ENCODE peak calls at places on chromosomes 3 and 15, in five cellular contexts. A is HepG2, T is left ventricle myocardium inferior, V is A549, M is stomach. O is an unnamed sample. For H3K4me1, the result is how much of the 10 kb centered on the place peaks cover.

GRCh38 chr3:138012526-138012925 is 2.6 kb downstream of the CLDN18 start:
- DNase-seq in A (no peak), T (no peak), V (no peak), M (no peak), O (no peak)

GRCh38 chr3:182135056-182135455 is 423.3 kb downstream of the SOX2 start:
- DNase-seq in A (no peak), T (no peak), V (no peak), M (no peak), O (no peak)

GRCh38 chr3:152299243-152299976 is 30.7 kb downstream of the MBNL1 start:
- DNase-seq in A (no peak), T (no peak), V (no peak), M (no peak), O (no peak)

GRCh38 chr3:69120879-69121464 is 1.4 kb downstream of the LMOD3 start:
- DNase-seq in A (peak), T (no peak), V (peak), M (peak), O (peak)

GRCh38 chr3:48952510-48953118 is 34.0 kb downstream of the ARIH2 start:
- DNase-seq in A (peak), T (no peak), V (peak), M (peak), O (peak)

GRCh38 chr3:135240426-135240825 is 445.4 kb downstream of the EPHB1 start:
- DNase-seq in A (no peak), T (no peak), V (no peak), M (no peak), O (no peak)

GRCh38 chr15:84601555-84601838 is 688 bp downstream of the ZSCAN2 start:
- DNase-seq in A (no peak), T (no peak), V (no peak), M (no peak), O (no peak)

GRCh38 chr15:89362203-89363101 is 27.8 kb upstream of the POLG start:
- DNase-seq in A (no peak), T (no peak), V (no peak), M (no peak), O (no peak)

GRCh38 chr3:20583648-20584047 is 397.6 kb upstream of the SGO1 start:
- DNase-seq in A (no peak), T (no peak), V (no peak), M (no peak), O (no peak)

GRCh38 chr3:156826896-156827882 is 1.0 kb downstream of the LEKR1 start:
- DNase-seq in A (no peak), T (no peak), V (no peak), M (no peak), O (no peak)

GRCh38 chr3:25460751-25461150 is 32.7 kb downstream of the RARB start:
- DNase-seq in A (no peak), T (no peak), V (no peak), M (no peak), O (no peak)

GRCh38 chr15:42191610-42192346 is 16.3 kb downstream of the VPS39 start:
- DNase-seq in A (no peak), T (no peak), V (no peak), M (no peak), O (no peak)

GRCh38 chr3:196938124-196938523 is 4.2 kb downstream of the NCBP2 start:
- DNase-seq in A (no peak), T (no peak), V (no peak), M (no peak), O (no peak)

GRCh38 chr3:115800489-115801080 is 177.3 kb downstream of the GAP43 start:
- DNase-seq in A (no peak), T (no peak), V (peak), M (no peak), O (no peak)

GRCh38 chr3:52530918-52531635 is 2.6 kb downstream of the NT5DC2 start:
- DNase-seq in A (no peak), T (peak), V (no peak), M (peak), O (no peak)

GRCh38 chr3:196843435-196844110 is 24.1 kb upstream of the SENP5 start:
- DNase-seq in A (no peak), T (no peak), V (no peak), M (no peak), O (peak)

GRCh38 chr3:10223676-10224639 is 24.3 kb upstream of the TATDN2 start:
- DNase-seq in A (peak), T (no peak), V (peak), M (peak), O (no peak)

GRCh38 chr3:171295502-171296373 is 164.5 kb downstream of the TNIK start:
- DNase-seq in A (no peak), T (no peak), V (no peak), M (no peak), O (no peak)

GRCh38 chr3:196868297-196868661 is 559 bp downstream of the SENP5 start:
- DNase-seq in A (peak), T (peak), V (no peak), M (no peak), O (no peak)

GRCh38 chr3:120021523-120021922 is 72.7 kb downstream of the GSK3B start:
- DNase-seq in A (no peak), T (no peak), V (no peak), M (no peak), O (no peak)

GRCh38 chr3:141345951-141346817 is 22.1 kb upstream of the ZBTB38 start:
- DNase-seq in A (no peak), T (no peak), V (no peak), M (no peak), O (no peak)

GRCh38 chr3:177746259-177747021 is 549.2 kb upstream of the TBL1XR1 start:
- DNase-seq in A (no peak), T (no peak), V (no peak), M (no peak), O (no peak)

DNA sequence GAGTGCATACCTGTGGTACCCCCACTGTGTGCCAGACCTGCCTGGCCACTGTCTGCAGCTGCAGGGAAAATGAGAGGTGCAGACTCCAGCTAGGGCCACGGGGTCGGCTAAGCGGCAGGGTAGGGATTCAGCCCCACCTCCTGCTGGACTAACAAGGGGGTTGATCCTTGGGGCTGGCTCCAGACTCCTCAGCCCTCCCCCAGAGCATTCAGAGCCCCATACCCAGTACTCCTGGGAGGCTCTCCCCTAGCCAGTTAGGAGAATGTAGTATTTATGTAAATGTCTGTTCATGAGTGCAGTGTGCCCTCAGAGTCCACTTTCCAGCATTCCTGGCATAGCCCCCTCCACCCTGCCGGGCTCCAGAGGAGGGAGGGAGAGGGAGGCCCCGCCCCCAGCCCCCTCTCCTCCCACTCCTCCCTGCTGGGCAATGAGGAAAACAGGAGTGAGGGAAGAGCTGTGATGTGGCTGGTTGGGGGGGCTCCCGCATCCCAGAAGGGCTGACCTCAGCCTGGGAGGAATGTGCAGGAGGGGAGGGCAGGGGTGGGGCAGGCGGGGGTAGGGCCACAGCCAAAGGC is 4.5 kb upstream of the SEMA3B start:
- DNase-seq in A (peak), T (peak), V (peak), M (peak), O (peak)
- H3K4me1 ChIP-seq in A (half or more), T (half or more), V (half or more), M (half or more), O (half or more)

DNA sequence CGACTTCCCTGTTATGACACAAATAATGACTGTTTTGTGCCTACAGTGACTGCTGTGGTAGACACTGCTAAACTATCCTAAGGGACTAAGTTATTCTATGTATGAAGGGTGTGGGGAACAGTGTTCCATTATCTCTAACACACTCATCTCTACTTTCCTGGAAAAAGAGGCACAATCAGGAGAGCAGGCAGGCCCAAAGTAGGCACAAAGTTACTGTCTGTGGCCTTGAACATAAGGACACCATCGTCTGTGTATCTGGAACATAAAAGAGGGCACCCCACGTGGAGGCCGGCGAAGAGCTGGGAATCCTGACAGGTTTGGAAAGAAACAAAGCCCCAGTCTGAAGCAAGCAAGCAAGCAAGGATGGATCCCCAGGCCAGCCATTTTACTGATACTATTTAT is 1.5 kb downstream of the ABCC5 start:
- DNase-seq in A (no peak), T (no peak), V (no peak), M (no peak), O (no peak)
- H3K4me3 ChIP-seq in A (no peak), T (peak), V (peak), M (no peak), O (no peak)

DNA sequence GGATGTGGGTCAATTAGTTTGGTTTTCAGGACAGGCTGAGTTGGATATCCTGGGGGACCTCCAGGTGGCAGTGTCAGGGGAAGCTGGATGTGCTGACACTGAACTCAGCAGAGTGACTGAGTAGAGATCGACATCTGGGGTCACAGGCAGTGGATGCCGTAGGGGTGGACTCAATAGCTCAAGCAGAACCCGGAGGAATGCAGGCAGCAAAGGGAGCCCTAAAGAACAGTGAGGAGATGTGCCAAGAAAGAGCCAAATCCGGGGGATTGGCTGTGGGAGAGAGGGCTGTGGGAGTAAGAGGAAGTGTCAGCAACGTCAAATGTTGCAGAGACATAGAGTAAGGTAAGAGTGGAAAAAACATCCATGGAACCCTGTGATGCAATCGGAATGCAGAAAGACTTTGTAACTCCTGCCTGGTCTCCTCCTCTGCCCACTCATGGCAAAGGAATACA is 11.6 kb downstream of the CCR5AS start:
- DNase-seq in A (no peak), T (no peak), V (no peak), M (no peak), O (no peak)
- TF ChIP-seq CTCF in A (no peak), T (no peak), V (no peak), M (no peak), O (no peak)

DNA sequence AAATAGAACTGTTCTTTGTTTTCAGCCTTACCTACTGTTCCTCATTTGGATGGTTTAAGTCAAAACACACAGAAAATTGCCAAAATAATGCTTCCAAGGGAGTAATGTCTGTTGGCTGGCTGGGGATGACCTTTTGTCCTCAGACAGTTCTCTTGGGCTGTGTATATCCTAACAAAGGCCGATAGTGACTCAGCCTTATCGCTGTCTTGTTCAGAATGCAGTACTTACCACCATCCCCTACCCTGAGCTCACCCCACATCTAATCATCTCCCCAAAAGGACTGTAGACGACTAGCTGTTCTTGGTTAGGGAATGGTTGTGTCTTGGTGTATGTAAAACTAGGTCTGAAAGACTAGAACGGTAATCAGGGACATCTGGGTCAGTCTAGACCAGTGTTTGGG is 35.0 kb downstream of the RAB11A start:
- DNase-seq in A (no peak), T (no peak), V (no peak), M (no peak), O (no peak)
- H3K4me1 ChIP-seq in A (under half), T (under half), V (under half), M (under half), O (half or more)

O was measured in Caco-2.